ENCODE peak calls at places on chromosomes 16 and 17, in eight cellular contexts. W is sigmoid colon, C is bronchial epithelial cell, B is foreskin keratinocyte, J is WERI-Rb-1, E is DND-41, S is gastrocnemius medialis, D is IMR-90. Y is an unnamed sample.

GRCh38 chr17:17784599-17785264 is 52.1 kb downstream of the SREBF1 start:
- DNase-seq in W (no peak), C (no peak), B (no peak), J (peak; percentile 77), E (no peak), S (peak; percentile 73), D (no peak), Y (peak; percentile 52)

GRCh38 chr16:49464093-49464492 is 90.5 kb downstream of the C16orf78 start:
- DNase-seq in W (peak; percentile 8), C (no peak), B (no peak), J (no peak), E (no peak), S (no peak), D (no peak), Y (no peak)

GRCh38 chr16:2715519-2715918 is 4.5 kb downstream of the PRSS27 start:
- DNase-seq in W (no peak), C (no peak), B (no peak), J (no peak), E (peak; percentile 92), S (no peak), D (peak; percentile 46), Y (no peak)

GRCh38 chr17:68707032-68707431 is 105.9 kb upstream of the FAM20A start:
- DNase-seq in W (no peak), C (peak; percentile 69), B (peak; percentile 32), J (no peak), E (no peak), S (no peak), D (peak; percentile 56), Y (no peak)

GRCh38 chr16:67936876-67937605 is 391 bp upstream of the PSMB10 start:
- DNase-seq in W (no peak), C (peak; percentile 45), B (no peak), J (no peak), E (peak; percentile 90), S (peak; percentile 64), D (no peak), Y (no peak)

GRCh38 chr16:49484454-49484853 is 110.8 kb downstream of the C16orf78 start:
- DNase-seq in W (peak; percentile 91), C (no peak), B (no peak), J (no peak), E (no peak), S (peak; percentile 82), D (no peak), Y (peak; percentile 85)

GRCh38 chr16:81625544-81626152 is 153.4 kb upstream of the PLCG2 start:
- DNase-seq in W (peak; percentile 86), C (peak; percentile 67), B (peak; percentile 69), J (no peak), E (no peak), S (no peak), D (peak; percentile 43), Y (no peak)

GRCh38 chr17:39867891-39868553 is at the start of gene ZPBP2:
- DNase-seq in W (no peak), C (no peak), B (no peak), J (no peak), E (no peak), S (no peak), D (no peak), Y (no peak)

GRCh38 chr17:59825533-59826316 is 67.0 kb downstream of the TUBD1 start:
- DNase-seq in W (no peak), C (peak; percentile 58), B (no peak), J (no peak), E (no peak), S (peak; percentile 68), D (peak; percentile 90), Y (no peak)

GRCh38 chr17:44197980-44198720 is 1.5 kb downstream of the ATXN7L3 start:
- DNase-seq in W (no peak), C (peak; percentile 59), B (no peak), J (no peak), E (peak; percentile 67), S (no peak), D (peak; percentile 41), Y (peak; percentile 53)

GRCh38 chr17:44610871-44611270 is 45.4 kb upstream of the MEIOC start:
- DNase-seq in W (no peak), C (no peak), B (no peak), J (no peak), E (no peak), S (no peak), D (no peak), Y (no peak)

GRCh38 chr17:50920891-50921595 is 54.9 kb upstream of the TOB1 start:
- DNase-seq in W (no peak), C (no peak), B (no peak), J (peak; percentile 80), E (no peak), S (peak; percentile 56), D (no peak), Y (no peak)

GRCh38 chr17:50938821-50939541 is 72.8 kb upstream of the TOB1 start:
- DNase-seq in W (peak; percentile 53), C (no peak), B (no peak), J (peak; percentile 58), E (no peak), S (no peak), D (no peak), Y (no peak)

GRCh38 chr17:52157603-52158449 is 688 bp downstream of the CA10 start:
- DNase-seq in W (no peak), C (no peak), B (no peak), J (peak; percentile 63), E (no peak), S (no peak), D (no peak), Y (no peak)
- H3K27me3 ChIP-seq in W (peaks cover 9% of the 10 kb centered on the region), C (peaks cover 29% of the 10 kb centered on the region), B (peaks cover 49% of the 10 kb centered on the region), J (no peaks in the 10 kb centered on the region), E (no peaks in the 10 kb centered on the region), S (peaks cover 54% of the 10 kb centered on the region), D (no peaks in the 10 kb centered on the region), Y (no peaks in the 10 kb centered on the region)

DNA sequence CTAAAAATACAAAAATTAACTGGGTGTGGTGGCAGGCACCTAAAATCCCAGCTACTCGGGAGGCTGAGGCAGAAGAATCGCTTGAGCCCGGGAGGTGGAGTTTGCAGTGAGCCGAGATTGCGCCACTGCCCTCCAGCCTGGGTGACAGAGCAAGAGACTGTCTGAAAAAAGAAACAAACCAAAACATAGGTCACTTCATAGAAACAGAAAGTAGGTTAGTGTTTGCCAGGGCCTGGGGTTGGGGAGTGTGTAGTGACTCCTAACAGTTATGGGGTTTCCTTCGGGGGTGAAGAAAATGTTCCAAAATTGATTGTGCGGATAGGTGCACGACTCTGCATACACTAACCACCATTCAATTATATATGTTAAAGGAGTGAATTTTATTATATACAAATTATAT is 59.2 kb downstream of the ATP2C2 start:
- DNase-seq in W (no peak), C (no peak), B (no peak), J (no peak), E (no peak), S (no peak), D (no peak), Y (no peak)
- H3K27me3 ChIP-seq in W (no peaks in the 10 kb centered on the region), C (no peaks in the 10 kb centered on the region), B (peaks cover 15% of the 10 kb centered on the region), J (no peaks in the 10 kb centered on the region), E (no peaks in the 10 kb centered on the region), S (peaks cover 2% of the 10 kb centered on the region), D (peaks cover 34% of the 10 kb centered on the region), Y (no peaks in the 10 kb centered on the region)

DNA sequence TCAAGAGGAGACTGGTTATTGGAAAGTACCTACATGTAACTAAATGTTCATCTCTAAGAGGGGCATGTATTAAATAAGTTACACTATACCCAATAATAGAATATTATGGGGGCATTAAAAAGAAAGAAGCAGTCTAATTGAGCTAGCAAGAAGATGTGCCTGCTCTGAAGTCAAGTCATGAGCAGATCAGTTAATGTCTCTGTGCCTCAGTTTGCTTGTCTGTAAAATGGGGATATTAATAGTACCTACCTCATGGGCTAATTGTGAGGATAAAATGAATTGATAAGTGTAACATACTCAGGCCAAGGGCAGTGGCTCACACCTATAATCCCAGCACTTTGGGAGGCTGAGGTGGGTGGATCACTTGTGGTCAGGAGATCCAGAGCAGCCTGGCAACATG is 3.0 kb downstream of the CNGB1 start:
- DNase-seq in W (no peak), C (no peak), B (no peak), J (no peak), E (no peak), S (no peak), D (no peak), Y (no peak)
- H3K27me3 ChIP-seq in W (no peaks in the 10 kb centered on the region), C (no peaks in the 10 kb centered on the region), B (no peaks in the 10 kb centered on the region), J (no peaks in the 10 kb centered on the region), E (no peaks in the 10 kb centered on the region), S (no peaks in the 10 kb centered on the region), D (peaks cover 43% of the 10 kb centered on the region), Y (no peaks in the 10 kb centered on the region)

GRCh38 chr16:86344586-86344871 is 165.8 kb upstream of the FOXF1 start:
- DNase-seq in W (peak; percentile 63), C (no peak), B (no peak), J (no peak), E (no peak), S (no peak), D (no peak), Y (no peak)
- H3K27me3 ChIP-seq in W (no peaks in the 10 kb centered on the region), C (no peaks in the 10 kb centered on the region), B (no peaks in the 10 kb centered on the region), J (no peaks in the 10 kb centered on the region), E (peaks cover under 1% of the 10 kb centered on the region), S (peaks cover 22% of the 10 kb centered on the region), D (no peaks in the 10 kb centered on the region), Y (no peaks in the 10 kb centered on the region)

GRCh38 chr17:49497147-49498036 is 2.3 kb downstream of the NGFR start:
- DNase-seq in W (peak; percentile 91), C (peak; percentile 30), B (no peak), J (peak; percentile 81), E (no peak), S (peak; percentile 60), D (peak; percentile 22), Y (no peak)
- H3K27me3 ChIP-seq in W (peaks cover 2% of the 10 kb centered on the region), C (peaks cover 7% of the 10 kb centered on the region), B (peaks cover 48% of the 10 kb centered on the region), J (peaks cover 21% of the 10 kb centered on the region), E (peaks cover 8% of the 10 kb centered on the region), S (peaks cover 47% of the 10 kb centered on the region), D (peaks cover 86% of the 10 kb centered on the region), Y (peaks cover 10% of the 10 kb centered on the region)

GRCh38 chr17:74542727-74543383 is 3.1 kb downstream of the CD300C start:
- DNase-seq in W (peak; percentile 50), C (no peak), B (no peak), J (no peak), E (no peak), S (no peak), D (no peak), Y (no peak)

GRCh38 chr17:74541176-74542111 is 4.5 kb downstream of the CD300C start:
- DNase-seq in W (peak; percentile 58), C (no peak), B (no peak), J (no peak), E (no peak), S (no peak), D (no peak), Y (no peak)

GRCh38 chr17:74543891-74544760 is 1.8 kb downstream of the CD300C start:
- DNase-seq in W (no peak), C (no peak), B (no peak), J (no peak), E (no peak), S (no peak), D (no peak), Y (no peak)

GRCh38 chr17:74543406-74543805 is 2.5 kb downstream of the CD300C start:
- DNase-seq in W (peak; percentile 44), C (no peak), B (no peak), J (no peak), E (no peak), S (no peak), D (no peak), Y (no peak)

DNA sequence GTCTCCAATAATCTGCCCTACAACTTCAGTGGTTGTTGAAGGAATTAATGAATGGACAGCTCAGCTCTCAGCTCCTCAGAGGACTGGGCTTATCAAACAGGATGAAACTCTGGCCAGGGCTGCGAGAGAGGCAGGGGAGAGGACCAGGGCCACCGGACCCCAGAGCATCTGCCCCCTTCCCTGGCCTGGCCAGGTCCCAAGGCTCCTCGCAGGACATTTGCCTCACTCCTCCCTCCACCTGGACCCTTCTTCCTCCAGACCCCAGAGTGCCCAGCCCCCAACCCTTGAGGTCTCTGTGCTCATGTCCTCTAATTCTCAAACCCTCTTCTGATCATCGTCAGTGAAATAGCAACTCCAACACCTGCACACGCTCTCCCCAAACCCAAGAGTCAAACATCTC is 3.7 kb downstream of the CD300C start:
- DNase-seq in W (peak; percentile 25), C (no peak), B (no peak), J (no peak), E (no peak), S (no peak), D (no peak), Y (no peak)
- H3K27me3 ChIP-seq in W (no peaks in the 10 kb centered on the region), C (no peaks in the 10 kb centered on the region), B (peaks cover 6% of the 10 kb centered on the region), J (peaks cover 100% of the 10 kb centered on the region), E (peaks cover 12% of the 10 kb centered on the region), S (no peaks in the 10 kb centered on the region), D (no peaks in the 10 kb centered on the region), Y (no peaks in the 10 kb centered on the region)

Y was measured in ovary.